ENCODE peak calls at places on chromosomes 7 and 10, in four cellular contexts. Z is PC-3, Y is stomach, A is Caco-2. W is an unnamed sample. For H3K27me3, the result is how much of the 10 kb centered on the place peaks cover.

GRCh38 chr7:115099906-115100305 is 178.0 kb downstream of the MDFIC start:
- DNase-seq in A (peak), Y (no peak), Z (peak), W (no peak)

GRCh38 chr7:66627876-66628360 is 763 bp upstream of the KCTD7 start:
- DNase-seq in Z (no peak), A (no peak), Y (no peak), W (no peak)

GRCh38 chr7:81029523-81029922 is 110.7 kb upstream of the SEMA3C start:
- DNase-seq in Y (no peak), A (no peak), Z (no peak), W (peak)

GRCh38 chr7:2529161-2530075 is 9.8 kb downstream of the LFNG start:
- DNase-seq in Y (peak), Z (peak), A (no peak), W (no peak)

GRCh38 chr7:46191776-46192175 is 270.7 kb upstream of the IGFBP3 start:
- DNase-seq in Z (peak), A (no peak), Y (no peak), W (no peak)

GRCh38 chr10:21406595-21407218 is 118.8 kb downstream of the SKIDA1 start:
- DNase-seq in Z (no peak), Y (no peak), A (no peak), W (no peak)

GRCh38 chr7:51071427-51071826 is 245.2 kb downstream of the COBL start:
- DNase-seq in A (no peak), Z (no peak), Y (no peak), W (no peak)

GRCh38 chr10:119189811-119190282 is 11.2 kb upstream of the PRDX3 start:
- DNase-seq in Z (no peak), A (no peak), Y (no peak), W (no peak)

GRCh38 chr7:2974093-2974819 is 69.4 kb downstream of the CARD11 start:
- DNase-seq in Z (no peak), Y (no peak), A (no peak), W (no peak)

GRCh38 chr7:157006829-157007469 is 3.5 kb downstream of the MNX1 start:
- DNase-seq in Z (no peak), Y (no peak), A (no peak), W (no peak)

GRCh38 chr7:88586877-88587276 is 172.6 kb upstream of the ZNF804B start:
- DNase-seq in Z (no peak), A (no peak), Y (no peak), W (no peak)

GRCh38 chr10:132069122-132069848 is 3.5 kb downstream of the JAKMIP3 start:
- DNase-seq in Z (no peak), Y (no peak), A (no peak), W (no peak)

GRCh38 chr10:59700709-59701108 is 8.9 kb downstream of the SLC16A9 start:
- DNase-seq in Z (no peak), Y (no peak), A (peak), W (peak)

GRCh38 chr7:31811650-31812461 is 124.8 kb downstream of the PPP1R17 start:
- DNase-seq in A (no peak), Z (peak), Y (no peak), W (no peak)

GRCh38 chr7:93148135-93148534 is at the start of gene SAMD9L:
- DNase-seq in Z (peak), Y (no peak), A (no peak), W (no peak)

GRCh38 chr7:29289156-29290021 is 94.8 kb downstream of the CHN2 start:
- DNase-seq in Z (no peak), Y (no peak), A (no peak), W (peak)

GRCh38 chr7:37899712-37900247 is 16.8 kb downstream of the SFRP4 start:
- DNase-seq in A (no peak), Z (peak), Y (no peak), W (no peak)

GRCh38 chr10:29731760-29732159 is 97.0 kb upstream of the SVIL start:
- DNase-seq in Y (no peak), A (no peak), Z (no peak), W (no peak)

GRCh38 chr7:100088621-100089457 is at the start of gene COPS6:
- DNase-seq in A (peak), Y (peak), Z (peak), W (peak)

GRCh38 chr10:103676851-103677417 is 178.4 kb downstream of the SH3PXD2A start:
- DNase-seq in Z (no peak), A (no peak), Y (no peak), W (no peak)

GRCh38 chr7:150972094-150972493 is 6.0 kb downstream of the KCNH2 start:
- DNase-seq in Z (no peak), Y (no peak), A (no peak), W (no peak)

GRCh38 chr7:42993038-42993437 is 60.9 kb downstream of the MRPL32 start:
- DNase-seq in Y (no peak), A (no peak), Z (no peak), W (no peak)

GRCh38 chr10:69853064-69853463 is 51.4 kb downstream of the COL13A1 start:
- DNase-seq in Y (no peak), A (no peak), Z (no peak), W (no peak)

GRCh38 chr7:51860305-51860704 is 543.7 kb upstream of the COBL start:
- DNase-seq in Z (no peak), A (no peak), Y (no peak), W (no peak)

GRCh38 chr10:42984761-42985325 is 92.0 kb upstream of the RET start:
- DNase-seq in Z (no peak), A (no peak), Y (peak), W (no peak)

GRCh38 chr7:154960063-154960790 is 42.7 kb downstream of the PAXIP1 start:
- DNase-seq in A (no peak), Z (no peak), Y (no peak), W (no peak)

GRCh38 chr10:132075909-132076577 is 10.3 kb downstream of the JAKMIP3 start:
- DNase-seq in Y (no peak), Z (no peak), A (no peak), W (no peak)

GRCh38 chr10:70119623-70120022 is 13.0 kb downstream of the AIFM2 start:
- DNase-seq in Y (no peak), Z (no peak), A (no peak), W (no peak)

GRCh38 chr10:124998624-124999291 is 56.8 kb downstream of the ZRANB1 start:
- DNase-seq in Z (no peak), Y (no peak), A (no peak), W (no peak)

GRCh38 chr7:4129481-4130122 is 552.5 kb upstream of the FOXK1 start:
- DNase-seq in A (no peak), Y (no peak), Z (no peak), W (no peak)

GRCh38 chr10:97869091-97870042 is 19.7 kb downstream of the GOLGA7B start:
- DNase-seq in Z (peak), Y (peak), A (peak), W (peak)

GRCh38 chr10:86775056-86775858 is 18.8 kb downstream of the BMPR1A start:
- DNase-seq in Z (no peak), A (no peak), Y (no peak), W (no peak)

GRCh38 chr7:102875700-102876192 is 37.1 kb upstream of the LRRC17 start:
- DNase-seq in Z (peak), A (peak), Y (peak), W (no peak)

GRCh38 chr7:128673571-128673970 is 1.5 kb downstream of the GARIN1A start:
- DNase-seq in Z (no peak), A (no peak), Y (no peak), W (no peak)

GRCh38 chr7:27165655-27166474 is 528 bp upstream of the HOXA9 start:
- DNase-seq in Z (peak), A (no peak), Y (no peak), W (no peak)

GRCh38 chr7:24197852-24198251 is 86.1 kb upstream of the NPY start:
- DNase-seq in Z (peak), A (no peak), Y (no peak), W (no peak)

GRCh38 chr7:73602721-73603651 is 21.3 kb downstream of the MLXIPL start:
- DNase-seq in Z (no peak), A (no peak), Y (no peak), W (no peak)

GRCh38 chr7:73605601-73606220 is 18.6 kb downstream of the MLXIPL start:
- DNase-seq in Z (no peak), Y (no peak), A (no peak), W (no peak)

GRCh38 chr7:73610105-73610504 is 14.2 kb downstream of the MLXIPL start:
- DNase-seq in Z (no peak), Y (no peak), A (no peak), W (no peak)

GRCh38 chr7:73611017-73611555 is 13.2 kb downstream of the MLXIPL start:
- DNase-seq in A (no peak), Z (no peak), Y (no peak), W (no peak)

DNA sequence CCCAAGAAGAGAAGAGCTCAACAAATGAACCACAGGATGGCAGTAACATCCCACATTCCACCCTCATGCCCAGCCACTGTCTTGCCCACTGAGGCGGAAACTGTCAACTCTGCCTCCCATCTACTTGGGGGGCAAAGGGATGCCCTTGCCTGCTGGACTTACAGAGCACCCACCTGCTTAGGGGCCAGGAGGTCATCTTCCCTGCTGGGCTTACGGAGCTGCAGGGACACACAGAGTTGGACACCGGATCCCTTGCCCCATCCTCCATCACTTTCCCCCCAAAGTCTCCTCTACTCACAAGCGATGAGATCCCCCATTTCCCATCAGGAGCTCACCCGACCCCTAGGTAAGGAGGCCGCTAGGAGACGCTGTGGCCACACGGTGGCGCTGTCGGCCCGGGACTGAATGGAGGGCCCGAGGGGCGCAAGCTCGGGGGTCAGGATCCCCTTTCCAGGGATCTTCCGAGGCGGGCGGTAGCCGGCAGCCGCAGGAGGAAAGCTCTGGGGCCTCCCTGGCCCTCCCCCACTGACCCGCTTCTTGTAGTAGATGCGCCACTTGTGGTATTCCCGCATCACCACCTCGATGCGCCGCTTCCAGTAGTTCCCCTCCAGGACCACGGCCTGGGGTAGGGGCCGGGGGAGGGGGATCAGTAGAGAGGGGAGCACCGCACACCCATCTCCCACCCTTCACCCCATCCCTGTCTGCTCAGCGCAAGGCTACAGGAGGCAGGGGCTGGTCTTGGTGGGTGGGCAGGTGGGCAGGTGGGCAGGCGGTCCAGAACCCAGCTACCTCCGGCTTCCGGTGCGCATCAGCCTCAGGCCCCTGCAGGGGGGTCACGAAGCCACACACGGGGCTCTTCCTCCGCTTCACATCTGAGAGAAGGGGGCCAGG is 17.3 kb downstream of the MLXIPL start:
- DNase-seq in Y (peak), A (peak), Z (peak), W (peak)
- TF ChIP-seq CTCF in Y (no peak), A (peak), Z (peak), W (peak)

DNA sequence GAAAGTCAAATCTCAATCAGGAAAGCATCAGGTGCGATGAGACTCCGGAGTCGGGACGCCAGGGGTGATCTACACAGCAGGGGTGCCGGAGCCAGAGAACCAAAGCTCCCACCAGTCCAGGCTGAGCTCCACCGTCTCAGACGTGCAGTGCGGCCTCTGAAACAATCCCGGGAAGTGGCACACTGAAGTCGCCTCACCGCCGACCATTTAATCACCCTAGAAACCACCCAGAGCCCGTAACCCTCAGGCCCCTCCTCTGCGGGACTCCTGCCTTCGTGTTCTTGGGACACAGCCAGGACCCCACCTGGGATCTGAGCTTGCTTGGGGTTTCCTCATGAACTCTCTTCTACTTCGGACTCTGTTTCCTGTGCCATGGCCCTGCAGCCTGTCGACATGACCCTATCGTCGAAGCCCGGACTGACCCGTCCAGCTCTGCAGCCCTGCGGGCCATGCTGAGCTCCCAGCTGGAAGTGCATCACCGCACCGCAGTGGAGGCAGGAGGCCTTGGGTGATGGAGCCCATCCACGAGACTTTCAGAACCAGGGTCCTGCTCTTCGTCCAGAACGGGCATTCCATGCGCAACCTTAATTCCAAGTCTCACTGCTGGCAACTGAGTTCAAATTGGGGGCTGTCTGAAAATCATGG is 266.4 kb downstream of the PTPRN2 start:
- DNase-seq in Y (no peak), Z (no peak), A (no peak), W (no peak)
- H3K27me3 ChIP-seq in Y (under half), Z (under half), A (under half), W (under half)

GRCh38 chr10:1609038-1609411 is 128.3 kb downstream of the ADARB2 start:
- DNase-seq in Z (no peak), Y (no peak), A (no peak), W (no peak)
- H3K4me3 ChIP-seq in Z (no peak), Y (no peak), A (no peak), W (no peak)

DNA sequence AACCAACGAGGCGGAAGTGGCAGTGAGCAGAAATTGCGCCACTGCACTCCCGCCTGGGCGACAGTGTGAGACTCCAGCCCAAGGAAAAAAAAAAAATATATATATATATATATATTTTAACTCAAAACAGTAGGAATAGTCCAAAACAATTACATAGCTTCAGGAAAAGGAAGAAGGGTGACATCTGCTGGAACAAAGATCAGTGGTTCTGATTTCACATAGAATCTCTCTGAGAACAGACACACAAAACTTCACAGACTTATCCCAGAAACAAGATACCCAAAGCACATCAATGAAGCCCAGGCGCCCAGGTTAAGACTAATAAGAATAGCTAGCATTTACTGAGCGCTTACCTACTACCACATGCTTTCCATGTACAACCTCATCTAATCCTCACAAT is 45.0 kb downstream of the DNMBP start:
- DNase-seq in Z (peak), Y (no peak), A (peak), W (no peak)
- TF ChIP-seq CTCF in Z (no peak), Y (no peak), A (peak), W (peak)

DNA sequence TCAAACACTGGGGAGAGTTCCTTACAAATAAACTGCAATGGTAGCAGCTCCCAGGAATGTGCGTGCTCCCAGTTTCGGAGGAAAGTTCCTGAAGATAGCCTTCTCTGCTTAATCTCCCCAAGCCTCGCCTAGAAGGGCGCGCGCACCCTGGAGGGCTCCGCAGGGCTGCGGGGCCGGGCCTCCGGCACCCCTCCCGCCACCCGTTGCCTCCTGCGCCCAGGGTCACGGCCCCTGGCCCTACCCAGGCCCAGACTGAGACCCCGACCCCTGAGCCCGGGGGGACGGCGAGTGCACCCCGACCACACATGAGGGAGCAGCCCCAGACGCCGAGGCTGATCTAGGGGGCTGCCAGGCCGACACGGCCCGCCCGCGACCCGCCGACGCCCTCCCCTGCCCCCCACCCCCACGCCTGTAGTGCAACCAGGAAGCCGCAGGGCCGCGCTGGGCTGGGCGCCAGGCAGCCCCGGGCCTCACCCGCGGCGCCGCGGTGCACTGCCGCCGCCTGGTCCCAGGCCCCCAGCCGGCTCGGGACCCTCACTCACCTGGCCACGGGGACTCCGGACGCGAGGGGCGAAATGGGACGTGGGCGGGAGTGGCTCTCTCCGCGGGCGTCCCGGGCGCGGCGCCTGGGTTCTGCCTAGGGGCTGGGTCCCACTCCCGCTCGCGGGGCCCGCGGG is 398 bp downstream of the ANXA11 start:
- DNase-seq in Z (peak), Y (peak), A (peak), W (peak)
- H3K27me3 ChIP-seq in Z (under half), Y (under half), A (under half), W (under half)

W was measured in WERI-Rb-1.